ENCODE peak calls at places on chromosome 4, in seven cellular contexts. B is lower lobe of right lung, O is mammary epithelial cell, R is fibroblast of villous mesenchyme, W is endothelial cell of umbilical vein, T is fibroblast of the aortic adventitia, M is A673. L is an unnamed sample.

GRCh38 chr4:110472583-110473329 is 3.2 kb upstream of the ENPEP start:
- DNase-seq in B (no peak), O (no peak), R (no peak), W (no peak), T (no peak), M (no peak), L (peak)

GRCh38 chr4:137417676-137418075 is 114.6 kb downstream of the PCDH18 start:
- DNase-seq in B (no peak), O (no peak), R (peak), W (no peak), T (no peak), M (no peak), L (no peak)

GRCh38 chr4:82745173-82745842 is 53.3 kb downstream of the SCD5 start:
- DNase-seq in B (no peak), O (peak), R (no peak), W (no peak), T (peak), M (no peak), L (peak)

GRCh38 chr4:142645478-142646108 is 200.5 kb downstream of the INPP4B start:
- DNase-seq in B (no peak), O (no peak), R (no peak), W (peak), T (peak), M (no peak), L (no peak)

GRCh38 chr4:30863031-30863430 is 142.9 kb downstream of the PCDH7 start:
- DNase-seq in B (no peak), O (peak), R (no peak), W (peak), T (peak), M (peak), L (peak)

GRCh38 chr4:82774711-82775171 is 23.9 kb downstream of the SCD5 start:
- DNase-seq in B (no peak), O (no peak), R (no peak), W (no peak), T (peak), M (no peak), L (no peak)

GRCh38 chr4:109655396-109655795 is 47.8 kb downstream of the CASP6 start:
- DNase-seq in B (no peak), O (no peak), R (no peak), W (no peak), T (no peak), M (no peak), L (no peak)

GRCh38 chr4:156931267-156931666 is 40.3 kb downstream of the PDGFC start:
- DNase-seq in B (no peak), O (peak), R (peak), W (peak), T (peak), M (peak), L (peak)

GRCh38 chr4:47664051-47664826 is 173.6 kb downstream of the CORIN start:
- DNase-seq in B (no peak), O (no peak), R (no peak), W (no peak), T (no peak), M (no peak), L (no peak)

GRCh38 chr4:58247792-58248191 is 1137.6 kb upstream of the IGFBP7 start:
- DNase-seq in B (no peak), O (no peak), R (no peak), W (no peak), T (no peak), M (no peak), L (no peak)

GRCh38 chr4:121147923-121148443 is 16.1 kb downstream of the TNIP3 start:
- DNase-seq in B (no peak), O (no peak), R (no peak), W (no peak), T (peak), M (peak), L (no peak)

GRCh38 chr4:3302164-3302785 is 9.5 kb downstream of the RGS12 start:
- DNase-seq in B (no peak), O (no peak), R (no peak), W (peak), T (no peak), M (no peak), L (no peak)

GRCh38 chr4:25030283-25031076 is at the start of gene LGI2:
- DNase-seq in B (peak), O (no peak), R (no peak), W (no peak), T (no peak), M (no peak), L (peak)

GRCh38 chr4:23685481-23685880 is 204.4 kb downstream of the PPARGC1A start:
- DNase-seq in B (no peak), O (no peak), R (no peak), W (no peak), T (no peak), M (no peak), L (peak)

GRCh38 chr4:120520761-120521160 is 401.8 kb downstream of the PRDM5 start:
- DNase-seq in B (no peak), O (no peak), R (no peak), W (no peak), T (no peak), M (no peak), L (no peak)

GRCh38 chr4:174069848-174070330 is 213.6 kb downstream of the FBXO8 start:
- DNase-seq in B (no peak), O (no peak), R (peak), W (peak), T (no peak), M (peak), L (no peak)

GRCh38 chr4:162683659-162684370 is 482.9 kb downstream of the NAF1 start:
- DNase-seq in B (no peak), O (peak), R (peak), W (no peak), T (no peak), M (no peak), L (peak)

GRCh38 chr4:76947369-76947768 is 2.2 kb upstream of the SEPTIN11 start:
- DNase-seq in B (no peak), O (no peak), R (peak), W (no peak), T (peak), M (no peak), L (no peak)

GRCh38 chr4:16082038-16082423 is 1.8 kb downstream of the PROM1 start:
- DNase-seq in B (no peak), O (no peak), R (no peak), W (no peak), T (no peak), M (peak), L (no peak)

GRCh38 chr4:68373513-68373912 is 23.6 kb upstream of the YTHDC1 start:
- DNase-seq in B (peak), O (no peak), R (peak), W (peak), T (peak), M (peak), L (peak)

GRCh38 chr4:155179216-155179615 is 29.2 kb upstream of the NPY2R start:
- DNase-seq in B (no peak), O (peak), R (no peak), W (peak), T (peak), M (peak), L (peak)

GRCh38 chr4:6192245-6192644 is 8.1 kb downstream of the JAKMIP1 start:
- DNase-seq in B (no peak), O (no peak), R (no peak), W (no peak), T (no peak), M (no peak), L (no peak)

GRCh38 chr4:68272860-68273259 is 27.4 kb upstream of the TMPRSS11B start:
- DNase-seq in B (no peak), O (no peak), R (no peak), W (no peak), T (peak), M (no peak), L (peak)

GRCh38 chr4:162498168-162498567 is 334.4 kb upstream of the FSTL5 start:
- DNase-seq in B (no peak), O (no peak), R (no peak), W (no peak), T (no peak), M (no peak), L (no peak)

GRCh38 chr4:173128199-173128890 is 40.3 kb upstream of the GALNT7 start:
- DNase-seq in B (no peak), O (no peak), R (no peak), W (no peak), T (no peak), M (no peak), L (no peak)

GRCh38 chr4:7021930-7022658 is 21.1 kb upstream of the TADA2B start:
- DNase-seq in B (no peak), O (peak), R (peak), W (no peak), T (peak), M (no peak), L (peak)

GRCh38 chr4:147802346-147802745 is 70.5 kb downstream of the ARHGAP10 start:
- DNase-seq in B (no peak), O (no peak), R (no peak), W (no peak), T (no peak), M (no peak), L (no peak)

GRCh38 chr4:41185614-41186609 is 28.4 kb downstream of the APBB2 start:
- DNase-seq in B (no peak), O (peak), R (peak), W (no peak), T (no peak), M (no peak), L (peak)

GRCh38 chr4:81314196-81314896 is 99.3 kb upstream of the PRKG2 start:
- DNase-seq in B (peak), O (peak), R (peak), W (no peak), T (peak), M (peak), L (peak)

GRCh38 chr4:81319657-81320056 is 104.6 kb upstream of the PRKG2 start:
- DNase-seq in B (no peak), O (no peak), R (no peak), W (no peak), T (no peak), M (no peak), L (no peak)

DNA sequence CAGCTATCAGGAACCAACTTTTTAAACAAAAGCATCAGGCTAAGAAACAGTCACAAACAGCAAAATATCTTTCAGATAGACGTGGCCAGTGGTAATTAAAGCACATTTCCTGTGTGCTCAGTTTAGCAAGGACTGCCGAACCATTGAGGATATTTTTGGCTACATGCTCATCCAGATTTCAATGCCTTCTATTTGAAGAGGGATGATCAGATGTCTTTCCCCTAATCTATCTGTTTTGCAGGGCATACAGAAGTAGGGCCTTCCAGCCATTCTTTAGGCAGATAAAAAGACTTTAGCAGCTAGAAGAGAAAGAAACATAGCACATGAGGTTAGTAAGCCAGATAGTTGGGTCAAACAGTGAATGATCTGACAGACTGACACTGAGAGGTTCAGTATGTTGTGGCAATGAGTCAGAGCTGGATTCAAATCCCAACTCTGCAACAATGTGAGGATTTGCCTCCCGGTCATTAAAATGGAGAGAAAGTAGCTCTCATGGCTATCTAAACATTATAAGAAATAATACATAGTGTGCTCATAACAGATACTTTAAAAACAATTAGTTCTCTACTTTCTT is 100.0 kb upstream of the PRKG2 start:
- DNase-seq in B (no peak), O (peak), R (no peak), W (no peak), T (peak), M (no peak), L (peak)
- H3K4me3 ChIP-seq in B (no peak), O (no peak), R (no peak), W (no peak), T (no peak), M (no peak), L (no peak)

GRCh38 chr4:106507440-106507839 is 138.9 kb upstream of the GIMD1 start:
- DNase-seq in B (no peak), O (no peak), R (no peak), W (no peak), T (no peak), M (no peak), L (no peak)

GRCh38 chr4:106497271-106497670 is 128.7 kb upstream of the GIMD1 start:
- DNase-seq in B (no peak), O (no peak), R (no peak), W (no peak), T (peak), M (no peak), L (no peak)

DNA sequence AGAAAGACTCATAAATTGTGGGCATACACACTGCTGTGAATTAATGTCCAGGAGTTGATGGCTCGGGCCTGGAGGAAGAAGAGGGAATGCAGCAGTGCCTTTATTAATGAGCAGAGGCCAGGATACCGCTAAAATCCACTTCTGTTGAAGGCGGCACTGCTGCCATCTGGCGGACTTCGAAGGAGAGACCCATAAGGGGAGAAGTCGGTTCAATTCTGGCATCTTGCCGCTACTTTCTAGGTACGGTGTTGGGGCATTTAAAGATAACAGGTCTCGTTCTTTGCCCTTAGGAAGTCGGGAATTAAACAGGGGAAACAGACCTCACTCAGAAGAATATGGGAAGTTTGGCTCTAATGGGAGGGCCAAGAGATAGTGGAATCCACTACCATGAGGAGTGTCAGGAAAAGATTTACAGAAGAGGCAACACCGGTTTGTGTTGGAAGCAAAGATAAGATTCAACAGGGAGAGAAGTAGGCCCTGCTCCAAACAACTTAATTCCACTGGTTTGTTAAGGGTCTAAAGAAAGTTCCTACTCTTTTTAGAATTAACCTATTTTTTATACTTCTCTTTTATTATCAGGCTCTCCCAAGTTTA is 133.6 kb upstream of the GIMD1 start:
- DNase-seq in B (peak), O (peak), R (peak), W (peak), T (peak), M (no peak), L (peak)
- TF ChIP-seq CTCF in B (peak), O (peak), R (peak), W (peak), T (peak), M (no peak), L (peak)

DNA sequence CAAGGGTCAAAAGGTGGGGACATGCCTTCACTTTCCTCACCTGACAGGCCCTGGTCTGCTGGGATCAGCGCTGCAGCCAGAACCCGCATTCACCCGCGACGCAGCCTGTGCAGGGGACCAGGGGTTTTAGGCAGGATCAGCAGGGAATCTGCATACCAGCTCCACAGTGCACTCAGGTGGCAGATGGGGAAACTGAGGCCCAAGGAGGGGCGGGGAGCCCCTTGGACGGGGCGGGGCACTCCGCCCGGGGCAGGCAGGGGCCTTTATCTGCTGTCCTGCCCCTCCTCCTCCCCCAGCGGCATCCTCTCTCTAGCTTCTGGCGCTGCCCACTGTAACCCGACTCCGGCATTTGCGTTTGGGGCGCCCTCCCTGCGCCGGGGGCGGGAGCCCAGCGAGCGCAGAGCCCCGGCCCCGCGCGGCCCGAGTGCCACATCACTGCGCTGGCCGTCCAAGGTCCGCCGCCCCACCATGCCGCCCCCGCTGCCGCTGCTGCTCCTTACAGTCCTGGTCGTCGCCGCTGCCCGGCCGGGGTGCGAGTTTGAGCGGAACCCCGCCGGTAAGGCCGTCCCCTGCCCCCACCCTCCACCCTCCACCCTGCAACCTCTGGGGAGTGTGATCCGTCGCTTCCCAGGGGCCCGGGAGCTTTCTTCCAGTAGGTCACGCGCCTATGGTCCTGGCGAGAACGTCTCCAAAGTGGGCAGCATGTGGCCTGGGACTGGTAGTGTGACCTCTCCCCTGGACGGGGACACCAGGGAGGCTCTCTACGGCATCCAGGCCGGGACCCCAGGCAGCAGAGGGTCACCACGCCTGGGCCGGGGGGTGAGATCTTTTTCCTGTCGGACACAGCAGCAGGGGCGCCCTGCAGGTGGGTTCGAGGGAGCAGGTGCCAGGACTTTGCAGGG is at the start of gene CPZ:
- DNase-seq in B (no peak), O (no peak), R (peak), W (no peak), T (peak), M (no peak), L (no peak)
- H3K4me3 ChIP-seq in B (peak), O (no peak), R (peak), W (no peak), T (peak), M (no peak), L (no peak)

GRCh38 chr4:169024762-169025161 is 14.7 kb upstream of the CBR4 start:
- DNase-seq in B (no peak), O (peak), R (peak), W (peak), T (peak), M (peak), L (peak)
- TF ChIP-seq CTCF in B (peak), O (peak), R (peak), W (peak), T (peak), M (peak), L (peak)

GRCh38 chr4:112889199-112889598 is 160.3 kb upstream of the ANK2 start:
- DNase-seq in B (no peak), O (no peak), R (no peak), W (no peak), T (no peak), M (no peak), L (no peak)

GRCh38 chr4:112888617-112889016 is 160.8 kb upstream of the ANK2 start:
- DNase-seq in B (no peak), O (no peak), R (no peak), W (no peak), T (no peak), M (no peak), L (no peak)

GRCh38 chr4:112894480-112894879 is 155.0 kb upstream of the ANK2 start:
- DNase-seq in B (no peak), O (no peak), R (no peak), W (no peak), T (no peak), M (no peak), L (no peak)

GRCh38 chr4:112885897-112886296 is 163.6 kb upstream of the ANK2 start:
- DNase-seq in B (no peak), O (no peak), R (no peak), W (no peak), T (no peak), M (no peak), L (no peak)

GRCh38 chr4:112889619-112890294 is 159.7 kb upstream of the ANK2 start:
- DNase-seq in B (no peak), O (no peak), R (peak), W (no peak), T (peak), M (peak), L (peak)
- H3K4me3 ChIP-seq in B (peak), O (no peak), R (no peak), W (no peak), T (peak), M (peak), L (no peak)

DNA sequence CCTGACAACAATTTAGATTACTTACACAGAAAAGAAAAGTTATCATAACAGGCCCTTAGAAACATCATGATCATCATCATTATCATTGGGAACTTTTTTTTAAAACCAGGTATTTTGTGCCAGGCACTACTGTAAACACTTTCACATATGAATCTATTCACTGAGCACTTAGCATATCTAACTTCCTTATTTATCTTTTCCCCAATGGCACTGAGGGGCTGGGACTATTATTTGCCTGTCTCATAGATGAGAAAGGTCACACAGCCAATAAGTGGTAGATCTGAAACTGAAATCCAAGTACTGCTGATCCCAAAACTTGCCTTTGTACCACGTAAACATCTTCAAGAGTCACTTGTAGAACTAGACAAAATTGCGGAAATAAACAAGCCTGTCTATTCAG is 184.2 kb upstream of the RBPJ start:
- DNase-seq in B (no peak), O (no peak), R (no peak), W (no peak), T (no peak), M (no peak), L (no peak)
- TF ChIP-seq CTCF in B (no peak), O (no peak), R (no peak), W (no peak), T (no peak), M (no peak), L (no peak)

DNA sequence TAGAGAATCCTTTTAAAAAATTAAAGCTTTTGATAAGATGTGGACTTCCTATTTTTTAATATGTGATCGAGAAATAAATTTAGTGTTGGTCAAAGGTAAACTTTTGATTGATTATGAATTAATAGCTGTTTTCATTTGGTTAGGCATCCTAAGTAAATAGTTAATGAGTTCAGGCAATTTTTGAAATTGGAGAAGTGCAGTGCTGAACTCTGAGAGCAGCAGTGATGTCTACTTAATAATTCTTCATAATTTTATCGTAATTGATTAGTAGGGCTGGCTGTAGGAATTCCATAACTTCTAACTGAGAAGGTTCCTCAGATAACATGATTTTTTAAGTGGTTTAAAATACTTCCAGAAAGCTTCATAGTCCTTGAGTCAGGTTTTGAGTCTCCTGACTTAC is 1.5 kb downstream of the MND1 start:
- DNase-seq in B (no peak), O (no peak), R (no peak), W (no peak), T (no peak), M (peak), L (no peak)
- H3K4me3 ChIP-seq in B (no peak), O (no peak), R (peak), W (peak), T (no peak), M (peak), L (no peak)

DNA sequence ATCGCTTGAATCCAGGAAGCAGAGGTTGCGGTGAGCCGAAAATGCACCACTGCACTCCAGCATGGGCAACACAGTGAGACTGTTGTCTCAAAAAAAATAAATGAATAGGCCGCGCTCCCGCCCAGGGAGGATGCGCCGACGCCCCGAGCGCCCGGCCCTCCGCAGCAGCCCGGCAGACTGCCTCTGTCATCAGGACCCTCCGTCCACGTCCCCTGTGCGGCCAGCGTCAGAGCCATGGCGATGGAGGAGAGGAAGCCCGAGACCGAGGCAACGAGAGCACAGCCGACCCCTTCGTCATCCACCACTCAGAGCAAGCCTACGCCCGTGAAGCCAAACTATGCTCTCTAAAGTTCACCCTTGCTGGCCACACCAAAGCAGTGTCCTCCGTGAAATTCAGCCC is 21.4 kb downstream of the LIAS start:
- DNase-seq in B (no peak), O (no peak), R (no peak), W (no peak), T (no peak), M (no peak), L (no peak)
- TF ChIP-seq CTCF in B (no peak), O (no peak), R (no peak), W (no peak), T (no peak), M (no peak), L (no peak)